ENCODE peak calls at places on chromosomes 1 and 21, in eight cellular contexts. D, R, F, Q, Z, N, Y and T are unnamed samples.

GRCh38 chr1:17314491-17314971 is 6.5 kb downstream of the PADI4 start:
- DNase-seq in D (no peak), Z (no peak), F (no peak), Q (no peak), N (no peak), R (no peak), Y (no peak), T (no peak)

GRCh38 chr1:47635111-47635510 is 197.3 kb downstream of the FOXD2 start:
- DNase-seq in Q (no peak), R (no peak), Y (no peak), Z (no peak), D (no peak), N (no peak), F (no peak), T (no peak)

GRCh38 chr1:8518490-8518801 is 200.5 kb downstream of the SLC45A1 start:
- DNase-seq in D (no peak), N (no peak), Z (no peak), F (no peak), R (no peak), Y (no peak), Q (no peak), T (no peak)

GRCh38 chr1:63955746-63956145 is 181.9 kb downstream of the ROR1 start:
- DNase-seq in F (peak; percentile 22), D (no peak), Y (no peak), Q (no peak), R (no peak), N (no peak), Z (no peak), T (no peak)

GRCh38 chr21:38805282-38806152 is at the start of gene ETS2:
- DNase-seq in F (peak; percentile 90), D (peak; percentile 63), Y (peak; percentile 88), R (peak; percentile 95), Z (peak; percentile 87), Q (peak; percentile 40), N (peak; percentile 95), T (peak; percentile 64)

GRCh38 chr1:20978413-20978812 is 191.3 kb upstream of the HP1BP3 start:
- DNase-seq in Z (no peak), D (no peak), Y (no peak), N (no peak), Q (no peak), F (no peak), R (no peak), T (no peak)

GRCh38 chr1:60886793-60887331 is 195.5 kb upstream of the NFIA start:
- DNase-seq in F (no peak), Z (no peak), Q (no peak), D (no peak), Y (no peak), R (no peak), N (no peak), T (no peak)

GRCh38 chr1:74474585-74474984 is 37.8 kb downstream of the LRRC53 start:
- DNase-seq in Q (no peak), Z (no peak), F (no peak), D (no peak), R (no peak), N (no peak), Y (no peak), T (no peak)

GRCh38 chr1:116537439-116537838 is 33.4 kb downstream of the CD58 start:
- DNase-seq in D (no peak), N (no peak), R (no peak), Y (no peak), Z (peak; percentile 15), Q (no peak), F (no peak), T (no peak)

GRCh38 chr1:218463194-218464156 is 118.3 kb downstream of the TGFB2 start:
- DNase-seq in Y (no peak), F (peak; percentile 50), N (no peak), D (no peak), Q (no peak), R (peak; percentile 82), Z (no peak), T (no peak)

GRCh38 chr21:35223480-35224156 is 174.5 kb upstream of the RUNX1 start:
- DNase-seq in N (no peak), D (no peak), Z (no peak), Q (no peak), Y (no peak), R (no peak), F (no peak), T (no peak)

GRCh38 chr1:41872074-41872473 is 46.6 kb downstream of the HIVEP3 start:
- DNase-seq in Q (no peak), D (no peak), Y (no peak), R (no peak), N (no peak), Z (no peak), F (no peak), T (no peak)

GRCh38 chr1:157852476-157852875 is 10.9 kb upstream of the CD5L start:
- DNase-seq in F (no peak), R (no peak), Q (no peak), Z (no peak), D (no peak), Y (no peak), N (no peak), T (no peak)

GRCh38 chr1:65762081-65762862 is 30.4 kb upstream of the PDE4B start:
- DNase-seq in D (no peak), N (no peak), F (no peak), R (no peak), Y (no peak), Q (no peak), Z (no peak), T (no peak)

GRCh38 chr1:152000989-152001630 is 7.5 kb upstream of the S100A10 start:
- DNase-seq in D (no peak), N (no peak), Z (no peak), F (no peak), R (no peak), Y (peak; percentile 47), Q (no peak), T (no peak)

GRCh38 chr1:54813479-54814147 is 12.5 kb upstream of the TTC22 start:
- DNase-seq in R (no peak), Y (no peak), Z (no peak), N (no peak), Q (no peak), D (no peak), F (no peak), T (no peak)

GRCh38 chr1:232543194-232543593 is 86.7 kb downstream of the SIPA1L2 start:
- DNase-seq in Q (no peak), F (no peak), R (no peak), D (no peak), Z (no peak), N (no peak), Y (no peak), T (no peak)

GRCh38 chr1:22119626-22120468 is 23.1 kb downstream of the WNT4 start:
- DNase-seq in D (no peak), Z (no peak), Q (no peak), Y (no peak), R (no peak), F (peak; percentile 12), N (no peak), T (no peak)

DNA sequence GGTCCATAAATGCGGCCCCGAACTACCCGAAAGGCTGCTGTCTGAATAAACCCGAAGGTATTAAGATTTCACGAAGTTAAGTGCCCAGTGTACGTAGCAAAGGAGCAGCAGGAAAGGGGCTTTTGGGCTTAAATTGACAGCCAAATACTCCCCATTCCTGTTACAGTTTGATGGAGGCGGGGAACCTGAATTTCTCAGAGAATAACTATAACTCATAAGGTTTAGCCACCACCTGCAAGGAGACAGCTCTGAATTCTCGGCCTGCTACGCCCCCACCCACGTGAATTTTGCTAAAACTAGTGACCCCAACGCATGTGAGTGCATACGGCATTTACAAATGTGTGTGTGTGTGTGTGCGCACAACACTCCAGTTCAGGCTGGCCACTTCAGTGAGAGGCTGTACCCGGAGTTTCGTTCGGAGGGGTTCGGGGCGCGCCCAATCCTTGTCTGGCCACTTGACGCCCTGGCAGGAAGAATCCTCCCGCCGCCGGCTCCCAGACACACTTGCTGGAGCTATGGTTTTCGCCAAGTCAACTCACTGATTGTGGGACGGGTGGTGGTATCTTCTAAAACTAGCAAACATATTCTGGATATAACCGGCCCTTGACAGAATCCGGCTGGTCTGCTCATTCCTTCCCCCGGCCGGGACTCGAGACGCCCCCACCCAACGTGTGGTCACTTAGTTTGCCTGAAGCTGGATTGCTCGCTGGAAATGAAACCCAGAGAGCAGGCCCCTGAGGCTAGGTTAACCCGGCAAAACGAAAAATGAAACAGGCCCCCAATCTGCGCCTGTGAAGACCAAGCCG is 4.9 kb downstream of the GFI1 start:
- DNase-seq in N (no peak), Z (no peak), F (no peak), D (no peak), R (no peak), Y (no peak), Q (no peak), T (no peak)
- H3K4me3 ChIP-seq in N (peak overlapping the region; percentile 57), Z (no peak overlapping the region), F (peak overlapping the region; percentile 19), D (peak overlapping the region; percentile 94), R (peak overlapping the region; percentile 68), Y (peak overlapping the region; percentile 38), Q (peak overlapping the region; percentile 83), T (peak overlapping the region; percentile 94)

DNA sequence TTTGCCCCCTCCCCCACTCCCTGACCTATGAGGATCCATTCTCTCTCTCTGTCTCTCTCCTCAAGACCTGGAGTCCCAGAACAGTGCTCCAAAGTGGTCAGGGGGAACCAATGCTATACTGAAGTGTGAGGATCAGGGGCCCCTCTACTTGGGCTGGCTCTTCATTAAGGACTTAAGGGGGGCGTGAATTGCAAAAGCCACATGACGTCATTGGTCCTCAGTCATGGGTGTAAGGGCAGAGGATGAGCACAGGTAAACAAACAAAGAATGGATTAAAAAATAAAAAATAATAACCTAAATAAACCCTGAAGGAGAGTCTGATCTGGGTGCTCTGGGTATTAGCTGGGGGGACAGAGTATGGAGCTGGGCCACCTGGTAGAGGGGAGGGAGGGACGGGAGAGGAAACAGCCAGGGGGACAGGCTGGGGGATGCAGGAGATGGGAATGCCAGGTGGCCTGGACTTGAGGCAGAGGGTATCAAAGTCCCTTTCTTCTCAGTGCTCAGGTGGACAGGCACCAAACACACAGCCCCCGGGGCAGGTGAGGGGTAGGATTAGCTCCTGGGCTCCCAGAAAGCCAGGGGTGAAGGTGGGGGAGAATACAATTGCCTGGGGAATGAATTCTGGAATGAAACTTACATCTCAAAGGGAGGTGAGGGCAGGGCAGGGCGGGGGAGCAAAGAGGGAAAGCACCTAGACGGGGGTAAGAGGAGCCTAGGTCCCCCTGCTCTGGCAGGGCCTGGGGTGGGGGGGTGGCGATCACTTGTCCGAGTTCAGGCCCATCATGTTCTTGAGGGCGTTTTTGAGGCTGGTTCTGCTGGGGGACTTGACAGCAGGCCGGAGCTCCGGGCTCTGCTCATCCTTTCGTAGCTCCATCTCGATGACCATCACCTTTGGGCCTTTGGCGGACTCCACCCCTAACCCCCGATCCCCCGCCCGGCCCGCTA is 4.6 kb downstream of the MPZ start:
- DNase-seq in Q (no peak), N (no peak), R (no peak), Y (no peak), Z (no peak), F (no peak), D (no peak), T (no peak)
- H3K27ac ChIP-seq in Q (peak overlapping the region; percentile 78), N (peak overlapping the region; percentile 35), R (no peak overlapping the region), Y (peak overlapping the region; percentile 54), Z (peak overlapping the region; percentile 59), F (peak overlapping the region; percentile 63), D (peak overlapping the region; percentile 70), T (peak overlapping the region; percentile 78)

GRCh38 chr21:20260124-20260523 is 738.1 kb upstream of the NCAM2 start:
- DNase-seq in Z (no peak), Y (no peak), F (no peak), Q (no peak), D (no peak), R (no peak), N (no peak), T (no peak)
- H3K9me3 ChIP-seq in Z (peaks cover 4% of the 10 kb centered on the region), Y (no peaks in the 10 kb centered on the region), F (no peaks in the 10 kb centered on the region), Q (no peaks in the 10 kb centered on the region), D (no peaks in the 10 kb centered on the region), R (no peaks in the 10 kb centered on the region), N (no peaks in the 10 kb centered on the region), T (no peaks in the 10 kb centered on the region)

GRCh38 chr1:46489169-46489637 is 433 bp upstream of the DMBX1 start:
- DNase-seq in Q (no peak), F (no peak), Y (no peak), D (no peak), Z (no peak), R (no peak), N (no peak), T (no peak)
- H3K4me3 ChIP-seq in Q (no peak overlapping the region), F (peak overlapping the region; percentile 9), Y (peak overlapping the region; percentile 28), D (no peak overlapping the region), Z (peak overlapping the region; percentile 71), R (peak overlapping the region; percentile 64), N (peak overlapping the region; percentile 49), T (no peak overlapping the region)